ENCODE peak calls at places on chromosome 16, in nine cellular contexts. One of them, this sample, is unnamed.

GRCh38 chr16:84983308-84983707 is 28.0 kb downstream of the ZDHHC7 start:
- DNase-seq in hypothalamus: no peak
- DNase-seq in NCI-H2171: no peak
- DNase-seq in NCI-H1436: no peak
- DNase-seq in mammary epithelial cell: no peak
- DNase-seq in SW480: no peak
- DNase-seq in mucosa of gallbladder: no peak
- DNase-seq in pulmonary artery endothelial cell: no peak
- DNase-seq in stimulated activated CD4-positive, alpha-beta T cell treated with anti-CD3 and anti-CD28 coated beads, Interleukin-1b, Interleukin-23, amount 100 ng/mL, for 48 hours: no peak
- DNase-seq in this sample: no peak

GRCh38 chr16:886802-887731 is 83.7 kb downstream of the LMF1 start:
- DNase-seq in mucosa of gallbladder: no peak
- DNase-seq in pulmonary artery endothelial cell: no peak
- DNase-seq in hypothalamus: no peak
- DNase-seq in stimulated activated CD4-positive, alpha-beta T cell treated with anti-CD3 and anti-CD28 coated beads, Interleukin-1b, Interleukin-23, amount 100 ng/mL, for 48 hours: no peak
- DNase-seq in NCI-H1436: no peak
- DNase-seq in mammary epithelial cell: no peak
- DNase-seq in NCI-H2171: no peak
- DNase-seq in SW480: no peak
- DNase-seq in this sample: no peak

GRCh38 chr16:87541004-87541881 is 48.4 kb upstream of the ZCCHC14 start:
- DNase-seq in NCI-H2171: peak
- DNase-seq in pulmonary artery endothelial cell: no peak
- DNase-seq in NCI-H1436: no peak
- DNase-seq in mucosa of gallbladder: peak
- DNase-seq in stimulated activated CD4-positive, alpha-beta T cell treated with anti-CD3 and anti-CD28 coated beads, Interleukin-1b, Interleukin-23, amount 100 ng/mL, for 48 hours: no peak
- DNase-seq in SW480: no peak
- DNase-seq in hypothalamus: no peak
- DNase-seq in mammary epithelial cell: no peak
- DNase-seq in this sample: no peak

GRCh38 chr16:19680972-19681371 is 37.1 kb downstream of the KNOP1 start:
- DNase-seq in hypothalamus: no peak
- DNase-seq in SW480: no peak
- DNase-seq in mucosa of gallbladder: no peak
- DNase-seq in NCI-H2171: peak
- DNase-seq in NCI-H1436: no peak
- DNase-seq in pulmonary artery endothelial cell: no peak
- DNase-seq in stimulated activated CD4-positive, alpha-beta T cell treated with anti-CD3 and anti-CD28 coated beads, Interleukin-1b, Interleukin-23, amount 100 ng/mL, for 48 hours: no peak
- DNase-seq in mammary epithelial cell: no peak
- DNase-seq in this sample: no peak

GRCh38 chr16:49622084-49622390 is 233.9 kb downstream of the ZNF423 start:
- DNase-seq in stimulated activated CD4-positive, alpha-beta T cell treated with anti-CD3 and anti-CD28 coated beads, Interleukin-1b, Interleukin-23, amount 100 ng/mL, for 48 hours: no peak
- DNase-seq in pulmonary artery endothelial cell: no peak
- DNase-seq in mucosa of gallbladder: no peak
- DNase-seq in NCI-H2171: no peak
- DNase-seq in SW480: no peak
- DNase-seq in mammary epithelial cell: no peak
- DNase-seq in hypothalamus: no peak
- DNase-seq in NCI-H1436: no peak
- DNase-seq in this sample: no peak

GRCh38 chr16:82834156-82834758 is 207.5 kb downstream of the CDH13 start:
- DNase-seq in SW480: no peak
- DNase-seq in NCI-H1436: no peak
- DNase-seq in mucosa of gallbladder: no peak
- DNase-seq in hypothalamus: no peak
- DNase-seq in mammary epithelial cell: no peak
- DNase-seq in pulmonary artery endothelial cell: no peak
- DNase-seq in NCI-H2171: no peak
- DNase-seq in stimulated activated CD4-positive, alpha-beta T cell treated with anti-CD3 and anti-CD28 coated beads, Interleukin-1b, Interleukin-23, amount 100 ng/mL, for 48 hours: no peak
- DNase-seq in this sample: no peak

GRCh38 chr16:70573451-70574121 is 50.0 kb downstream of the SF3B3 start:
- DNase-seq in pulmonary artery endothelial cell: peak
- DNase-seq in mammary epithelial cell: peak
- DNase-seq in NCI-H1436: no peak
- DNase-seq in mucosa of gallbladder: peak
- DNase-seq in NCI-H2171: no peak
- DNase-seq in hypothalamus: no peak
- DNase-seq in stimulated activated CD4-positive, alpha-beta T cell treated with anti-CD3 and anti-CD28 coated beads, Interleukin-1b, Interleukin-23, amount 100 ng/mL, for 48 hours: no peak
- DNase-seq in SW480: no peak
- DNase-seq in this sample: peak

GRCh38 chr16:88810868-88811599 is 694 bp downstream of the APRT start:
- DNase-seq in mammary epithelial cell: peak
- DNase-seq in stimulated activated CD4-positive, alpha-beta T cell treated with anti-CD3 and anti-CD28 coated beads, Interleukin-1b, Interleukin-23, amount 100 ng/mL, for 48 hours: peak
- DNase-seq in hypothalamus: peak
- DNase-seq in NCI-H1436: peak
- DNase-seq in SW480: peak
- DNase-seq in NCI-H2171: peak
- DNase-seq in pulmonary artery endothelial cell: no peak
- DNase-seq in mucosa of gallbladder: peak
- DNase-seq in this sample: no peak

GRCh38 chr16:2244301-2244700 is 7.1 kb downstream of the ECI1 start:
- DNase-seq in NCI-H2171: no peak
- DNase-seq in stimulated activated CD4-positive, alpha-beta T cell treated with anti-CD3 and anti-CD28 coated beads, Interleukin-1b, Interleukin-23, amount 100 ng/mL, for 48 hours: no peak
- DNase-seq in hypothalamus: no peak
- DNase-seq in mammary epithelial cell: peak
- DNase-seq in mucosa of gallbladder: no peak
- DNase-seq in NCI-H1436: no peak
- DNase-seq in SW480: no peak
- DNase-seq in pulmonary artery endothelial cell: no peak
- DNase-seq in this sample: no peak

GRCh38 chr16:11914759-11915643 is 755 bp downstream of the GSPT1 start:
- DNase-seq in stimulated activated CD4-positive, alpha-beta T cell treated with anti-CD3 and anti-CD28 coated beads, Interleukin-1b, Interleukin-23, amount 100 ng/mL, for 48 hours: peak
- DNase-seq in NCI-H2171: peak
- DNase-seq in mucosa of gallbladder: peak
- DNase-seq in NCI-H1436: no peak
- DNase-seq in mammary epithelial cell: peak
- DNase-seq in hypothalamus: no peak
- DNase-seq in SW480: peak
- DNase-seq in pulmonary artery endothelial cell: no peak
- DNase-seq in this sample: no peak

GRCh38 chr16:70163596-70163995 is 10.0 kb upstream of the CLEC18C start:
- DNase-seq in hypothalamus: no peak
- DNase-seq in SW480: no peak
- DNase-seq in mucosa of gallbladder: no peak
- DNase-seq in stimulated activated CD4-positive, alpha-beta T cell treated with anti-CD3 and anti-CD28 coated beads, Interleukin-1b, Interleukin-23, amount 100 ng/mL, for 48 hours: no peak
- DNase-seq in mammary epithelial cell: no peak
- DNase-seq in NCI-H2171: no peak
- DNase-seq in pulmonary artery endothelial cell: no peak
- DNase-seq in NCI-H1436: no peak
- DNase-seq in this sample: no peak

GRCh38 chr16:7400117-7400890 is 67.7 kb downstream of the RBFOX1 start:
- DNase-seq in NCI-H1436: no peak
- DNase-seq in mammary epithelial cell: no peak
- DNase-seq in SW480: no peak
- DNase-seq in hypothalamus: no peak
- DNase-seq in mucosa of gallbladder: no peak
- DNase-seq in pulmonary artery endothelial cell: no peak
- DNase-seq in NCI-H2171: no peak
- DNase-seq in stimulated activated CD4-positive, alpha-beta T cell treated with anti-CD3 and anti-CD28 coated beads, Interleukin-1b, Interleukin-23, amount 100 ng/mL, for 48 hours: no peak
- DNase-seq in this sample: no peak

This sample was measured in HFF-Myc.